ENCODE peak calls at places on chromosome 14, in six cellular contexts. C is WTC11, M is psoas muscle, O is uterus, K is pancreas, Y is glutamatergic neuron. V is an unnamed sample.

GRCh38 chr14:76918176-76918750 is 92.1 kb downstream of the LRRC74A start:
- DNase-seq in C (no peak), M (peak; percentile 77), O (peak; percentile 91), K (no peak), Y (no peak), V (no peak)

GRCh38 chr14:98867146-98867545 is 404.9 kb downstream of the BCL11B start:
- DNase-seq in C (no peak), M (no peak), O (no peak), K (no peak), Y (no peak), V (no peak)

GRCh38 chr14:76461886-76462285 is 85.9 kb downstream of the ESRRB start:
- DNase-seq in C (no peak), M (no peak), O (no peak), K (no peak), Y (no peak), V (no peak)

GRCh38 chr14:57833304-57833703 is 32.6 kb downstream of the SLC35F4 start:
- DNase-seq in C (no peak), M (peak; percentile 32), O (peak; percentile 77), K (no peak), Y (no peak), V (no peak)

GRCh38 chr14:32697704-32698103 is 241.0 kb upstream of the NPAS3 start:
- DNase-seq in C (no peak), M (no peak), O (no peak), K (no peak), Y (no peak), V (no peak)

GRCh38 chr14:58560208-58560607 is 77.6 kb upstream of the DACT1 start:
- DNase-seq in C (no peak), M (no peak), O (no peak), K (no peak), Y (no peak), V (no peak)

GRCh38 chr14:94110552-94111181 is at the start of gene IFI27:
- DNase-seq in C (no peak), M (peak; percentile 54), O (peak; percentile 72), K (no peak), Y (no peak), V (no peak)

GRCh38 chr14:64260418-64260817 is 33.8 kb downstream of the ESR2 start:
- DNase-seq in C (no peak), M (no peak), O (no peak), K (no peak), Y (no peak), V (no peak)

GRCh38 chr14:33611405-33612183 is 339.3 kb downstream of the EGLN3 start:
- DNase-seq in C (peak; percentile 22), M (no peak), O (no peak), K (no peak), Y (no peak), V (no peak)

GRCh38 chr14:92792885-92793284 is 1.2 kb upstream of the GOLGA5 start:
- DNase-seq in C (no peak), M (no peak), O (no peak), K (no peak), Y (no peak), V (no peak)

GRCh38 chr14:68168460-68169109 is 349.0 kb downstream of the RAD51B start:
- DNase-seq in C (no peak), M (no peak), O (no peak), K (no peak), Y (no peak), V (no peak)

GRCh38 chr14:94062344-94062904 is 18.6 kb downstream of the DDX24 start:
- DNase-seq in C (no peak), M (no peak), O (no peak), K (no peak), Y (no peak), V (no peak)

GRCh38 chr14:89032086-89032649 is 207.7 kb downstream of the TTC8 start:
- DNase-seq in C (peak; percentile 25), M (no peak), O (no peak), K (no peak), Y (no peak), V (no peak)

GRCh38 chr14:31934767-31935266 is 142.3 kb upstream of the ARHGAP5 start:
- DNase-seq in C (peak; percentile 51), M (no peak), O (no peak), K (no peak), Y (peak; percentile 55), V (no peak)

GRCh38 chr14:58426819-58427288 is 477 bp downstream of the TIMM9 start:
- DNase-seq in C (peak; percentile 61), M (peak; percentile 63), O (peak; percentile 43), K (peak; percentile 77), Y (peak; percentile 84), V (peak; percentile 56)

GRCh38 chr14:94646481-94646880 is 34.3 kb downstream of the SERPINA3 start:
- DNase-seq in C (no peak), M (no peak), O (no peak), K (no peak), Y (no peak), V (no peak)

GRCh38 chr14:30240685-30241084 is 313.0 kb upstream of the PRKD1 start:
- DNase-seq in C (no peak), M (no peak), O (no peak), K (no peak), Y (no peak), V (no peak)

GRCh38 chr14:68458840-68459469 is 333.9 kb downstream of the ZFP36L1 start:
- DNase-seq in C (peak; percentile 15), M (peak; percentile 45), O (peak; percentile 76), K (no peak), Y (no peak), V (no peak)

GRCh38 chr14:67514650-67515385 is 18.3 kb upstream of the PLEKHH1 start:
- DNase-seq in C (peak; percentile 32), M (peak; percentile 37), O (peak; percentile 34), K (peak; percentile 80), Y (peak; percentile 47), V (peak; percentile 49)

GRCh38 chr14:28143340-28143739 is 623.2 kb upstream of the FOXG1 start:
- DNase-seq in C (no peak), M (no peak), O (no peak), K (no peak), Y (no peak), V (no peak)

GRCh38 chr14:99788713-99789112 is 4.5 kb upstream of the EML1 start:
- DNase-seq in C (no peak), M (no peak), O (no peak), K (no peak), Y (no peak), V (no peak)

GRCh38 chr14:61483477-61483876 is 162.1 kb downstream of the PRKCH start:
- DNase-seq in C (no peak), M (no peak), O (no peak), K (no peak), Y (no peak), V (no peak)

DNA sequence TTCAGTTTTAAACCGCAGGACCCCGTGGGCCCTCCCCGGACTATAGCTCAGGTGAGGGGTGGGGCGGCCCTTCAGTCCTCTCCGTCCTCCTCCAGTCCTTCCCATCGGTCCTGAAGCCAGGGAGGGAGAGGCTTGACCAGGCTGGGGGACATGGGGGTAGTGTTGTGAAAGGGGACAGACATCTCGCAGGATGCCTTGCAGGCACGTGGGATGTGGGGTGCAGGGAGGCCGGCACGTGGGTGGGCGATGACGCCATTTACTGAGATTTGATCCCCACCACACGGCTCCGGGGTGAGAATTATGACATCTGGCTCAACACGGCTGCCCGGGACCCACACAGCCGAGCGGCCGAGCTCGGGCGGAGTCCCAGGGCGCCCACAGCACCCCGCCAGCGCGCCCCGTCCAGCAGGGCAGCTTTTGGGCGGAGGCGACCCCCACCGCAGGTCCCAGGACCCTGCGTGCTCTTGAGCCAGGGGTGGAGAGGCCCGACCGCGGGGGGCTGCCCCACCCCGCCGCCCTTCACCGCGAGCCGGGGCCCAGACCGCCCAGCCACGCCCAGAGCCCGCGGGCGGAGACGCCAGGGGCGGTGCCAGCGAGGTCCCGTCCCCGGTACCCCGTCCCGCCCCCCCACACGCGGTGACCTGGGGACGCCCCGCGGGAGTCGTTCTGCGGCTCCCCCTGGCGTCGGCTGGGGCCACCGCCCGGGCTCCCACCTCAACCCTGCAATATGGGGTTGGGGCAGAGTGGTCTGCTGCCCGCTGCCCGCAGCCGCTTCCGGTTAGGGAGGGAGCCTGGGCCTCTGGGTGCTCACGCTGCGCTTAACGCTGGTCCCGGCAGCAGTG is 3.3 kb upstream of the EXOC3L4 start:
- DNase-seq in C (peak; percentile 66), M (peak; percentile 63), O (no peak), K (peak; percentile 85), Y (no peak), V (no peak)
- TF ChIP-seq CTCF in C (peak; percentile 20), M (peak; percentile 35), O (peak; percentile 45), K (peak; percentile 36), Y (no peak), V (no peak)

DNA sequence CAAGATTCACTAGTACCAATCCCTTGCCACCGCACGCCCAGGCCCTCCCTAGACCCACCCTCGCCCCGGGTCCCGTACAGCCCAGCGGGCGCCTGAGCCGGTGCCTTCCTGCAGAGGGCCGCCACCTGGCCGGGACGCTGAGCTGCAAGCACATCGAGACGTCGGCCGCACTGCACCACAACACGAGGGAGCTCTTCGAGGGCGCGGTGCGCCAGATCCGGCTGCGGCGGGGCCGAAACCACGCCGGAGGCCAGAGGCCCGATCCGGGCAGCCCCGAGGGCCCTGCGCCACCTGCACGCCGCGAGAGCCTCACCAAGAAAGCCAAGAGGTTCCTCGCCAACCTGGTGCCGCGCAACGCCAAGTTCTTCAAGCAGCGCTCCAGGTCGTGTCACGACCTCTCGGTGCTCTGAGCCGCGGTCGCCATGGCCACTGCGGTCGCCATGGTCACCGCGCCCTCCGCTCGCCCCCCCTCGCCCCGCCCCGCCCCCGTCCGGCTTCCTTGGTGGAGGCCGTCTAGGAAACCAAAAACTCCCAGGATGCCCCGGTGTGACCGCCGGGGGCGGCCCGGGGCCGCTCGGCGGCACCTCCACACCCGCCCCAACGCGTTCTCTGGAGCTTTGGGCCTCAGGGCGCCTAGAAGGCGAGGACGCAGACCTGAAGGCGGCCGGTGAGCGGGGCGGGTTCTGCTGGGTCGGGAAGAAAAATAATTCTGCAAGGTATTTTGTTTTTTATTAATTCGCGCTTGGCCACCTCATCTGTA is 3.7 kb downstream of the REM2 start:
- DNase-seq in C (peak; percentile 80), M (peak; percentile 73), O (peak; percentile 76), K (peak; percentile 89), Y (peak; percentile 84), V (peak; percentile 61)
- TF ChIP-seq CTCF in C (no peak), M (no peak), O (no peak), K (no peak), Y (no peak), V (no peak)

GRCh38 chr14:102764220-102764671 is 13.0 kb upstream of the TRAF3 start:
- DNase-seq in C (no peak), M (no peak), O (no peak), K (no peak), Y (no peak), V (no peak)
- TF ChIP-seq CTCF in C (no peak), M (no peak), O (no peak), K (no peak), Y (no peak), V (no peak)

DNA sequence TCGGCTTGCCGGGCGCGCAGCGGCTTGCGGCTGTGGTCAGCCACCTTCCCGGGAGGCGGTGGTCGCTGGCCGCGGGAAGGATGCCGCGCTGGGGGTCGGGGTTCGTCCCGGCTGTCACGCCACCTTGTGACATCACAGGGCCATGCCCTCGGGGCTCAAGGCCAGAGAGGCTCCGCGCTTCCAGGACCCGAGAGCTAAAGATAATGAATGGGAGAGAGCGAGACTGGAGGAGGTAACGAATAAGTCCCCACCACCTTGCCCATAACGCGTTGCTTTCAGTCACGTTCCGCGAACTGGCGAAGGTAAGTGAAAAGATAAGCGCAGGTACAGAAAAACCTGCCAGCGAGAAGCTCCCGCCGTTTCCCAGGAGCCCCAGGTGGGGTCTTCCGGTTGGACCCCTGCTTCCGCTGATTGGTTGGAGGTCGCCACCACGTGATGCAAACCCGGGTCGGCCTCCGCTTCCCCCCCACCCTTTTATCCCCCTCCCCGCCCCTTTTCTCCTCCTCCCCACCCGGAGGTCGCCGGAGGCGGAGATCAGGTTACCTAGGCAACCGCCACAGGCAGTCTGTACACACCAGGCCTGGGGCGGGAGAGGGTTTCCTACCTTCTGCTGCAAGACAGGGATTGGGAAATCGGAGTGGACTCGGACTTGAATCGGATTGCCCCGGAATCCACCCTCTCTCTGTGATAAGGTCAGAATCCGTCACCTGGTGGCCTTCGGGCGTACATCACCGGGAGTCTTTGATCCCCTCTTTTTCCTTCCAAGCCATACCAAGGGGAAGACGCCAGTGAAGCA is at the start of gene LRRC9:
- DNase-seq in C (peak; percentile 96), M (peak; percentile 9), O (peak; percentile 18), K (peak; percentile 75), Y (peak; percentile 91), V (peak; percentile 81)
- TF ChIP-seq CTCF in C (no peak), M (no peak), O (no peak), K (no peak), Y (no peak), V (no peak)